ENCODE peak calls at places on chromosomes 5 and 9, in five cellular contexts. T is H9, M is AG04450, S is GM12865, I is Calu3. C is an unnamed sample.

GRCh38 chr9:95197692-95198271 is 119.7 kb downstream of the FANCC start:
- DNase-seq in T (no peak), M (no peak), S (no peak), I (no peak), C (no peak)

GRCh38 chr5:5374034-5374715 is 48.3 kb upstream of the ICE1 start:
- DNase-seq in T (no peak), M (no peak), S (no peak), I (no peak), C (no peak)

GRCh38 chr9:98369066-98369425 is 113.6 kb upstream of the TBC1D2 start:
- DNase-seq in T (no peak), M (no peak), S (no peak), I (no peak), C (no peak)

GRCh38 chr9:12604154-12604825 is 88.9 kb upstream of the TYRP1 start:
- DNase-seq in T (no peak), M (no peak), S (no peak), I (peak), C (no peak)

GRCh38 chr5:50325237-50325832 is 115.8 kb downstream of the EMB start:
- DNase-seq in T (no peak), M (no peak), S (peak), I (peak), C (peak)

GRCh38 chr5:43616535-43616934 is 13.6 kb downstream of the NNT start:
- DNase-seq in T (no peak), M (no peak), S (no peak), I (no peak), C (no peak)

GRCh38 chr5:156094001-156094400 is 233.0 kb upstream of the SGCD start:
- DNase-seq in T (peak), M (no peak), S (no peak), I (no peak), C (no peak)

GRCh38 chr5:43006411-43007202 is 33.5 kb downstream of the ANXA2R start:
- DNase-seq in T (no peak), M (no peak), S (no peak), I (no peak), C (no peak)

GRCh38 chr9:37300620-37301368 is 121.7 kb upstream of the GRHPR start:
- DNase-seq in T (no peak), M (no peak), S (peak), I (no peak), C (no peak)

GRCh38 chr9:134391319-134392231 is 65.3 kb downstream of the RXRA start:
- DNase-seq in T (no peak), M (no peak), S (peak), I (no peak), C (peak)

GRCh38 chr9:134494905-134495304 is 146.7 kb upstream of the COL5A1 start:
- DNase-seq in T (no peak), M (no peak), S (no peak), I (no peak), C (no peak)

GRCh38 chr5:169576181-169576598 is 7.4 kb upstream of the SPDL1 start:
- DNase-seq in T (no peak), M (peak), S (no peak), I (no peak), C (no peak)

GRCh38 chr5:16664368-16664767 is 47.6 kb upstream of the RETREG1 start:
- DNase-seq in T (no peak), M (no peak), S (no peak), I (no peak), C (no peak)

GRCh38 chr9:94443039-94443722 is 111.7 kb upstream of the PCAT7 start:
- DNase-seq in T (no peak), M (no peak), S (no peak), I (no peak), C (no peak)

GRCh38 chr5:143476601-143477211 is 73.2 kb upstream of the NR3C1 start:
- DNase-seq in T (no peak), M (no peak), S (no peak), I (no peak), C (no peak)

GRCh38 chr9:107809859-107810492 is 320.4 kb upstream of the KLF4 start:
- DNase-seq in T (no peak), M (no peak), S (no peak), I (peak), C (no peak)

GRCh38 chr5:113227798-113228197 is 207.0 kb downstream of the TSSK1B start:
- DNase-seq in T (no peak), M (no peak), S (no peak), I (no peak), C (no peak)

GRCh38 chr5:101212942-101213514 is 309.9 kb upstream of the ST8SIA4 start:
- DNase-seq in T (peak), M (no peak), S (no peak), I (no peak), C (no peak)

GRCh38 chr5:11504083-11504785 is 400.0 kb downstream of the CTNND2 start:
- DNase-seq in T (no peak), M (no peak), S (no peak), I (no peak), C (no peak)

GRCh38 chr5:154205441-154206117 is 15.0 kb downstream of the GALNT10 start:
- DNase-seq in T (no peak), M (no peak), S (no peak), I (no peak), C (no peak)

GRCh38 chr9:100690438-100690837 is 112.6 kb downstream of the CAVIN4 start:
- DNase-seq in T (no peak), M (no peak), S (peak), I (no peak), C (no peak)

GRCh38 chr9:114732842-114733241 is 50.9 kb upstream of the TEX48 start:
- DNase-seq in T (no peak), M (no peak), S (no peak), I (no peak), C (no peak)

GRCh38 chr5:109885205-109885604 is 195.5 kb downstream of the MAN2A1 start:
- DNase-seq in T (no peak), M (no peak), S (no peak), I (no peak), C (no peak)

GRCh38 chr9:38285236-38285635 is 107.3 kb upstream of the ALDH1B1 start:
- DNase-seq in T (no peak), M (no peak), S (no peak), I (no peak), C (no peak)

GRCh38 chr9:78601957-78602565 is 305.1 kb downstream of the PSAT1 start:
- DNase-seq in T (no peak), M (no peak), S (peak), I (peak), C (peak)

DNA sequence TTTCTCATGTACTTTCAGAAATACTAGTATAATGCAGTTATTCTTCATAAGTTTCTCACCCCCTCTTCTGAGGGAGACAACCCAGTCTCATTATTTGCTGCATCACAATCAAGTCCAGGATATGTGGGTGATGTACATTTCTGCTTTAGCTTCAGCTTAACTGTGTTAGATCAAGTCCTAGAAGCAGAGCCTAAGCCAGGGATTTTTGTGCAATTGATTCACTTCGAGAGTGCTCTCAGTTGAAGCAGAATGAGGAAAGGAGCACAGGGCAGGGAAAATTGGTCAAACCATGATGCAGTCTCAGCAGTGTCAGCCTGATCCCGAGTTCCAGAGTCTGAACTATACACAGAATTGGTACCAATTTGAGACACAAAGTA is 15.1 kb downstream of the HNRNPK start:
- DNase-seq in T (no peak), M (no peak), S (peak), I (no peak), C (no peak)
- TF ChIP-seq CTCF in T (no peak), M (no peak), S (no peak), I (no peak), C (no peak)

GRCh38 chr5:54066433-54066832 is 243.9 kb downstream of the ARL15 start:
- DNase-seq in T (no peak), M (no peak), S (no peak), I (no peak), C (no peak)
- TF ChIP-seq CTCF in T (peak), M (no peak), S (no peak), I (no peak), C (no peak)

DNA sequence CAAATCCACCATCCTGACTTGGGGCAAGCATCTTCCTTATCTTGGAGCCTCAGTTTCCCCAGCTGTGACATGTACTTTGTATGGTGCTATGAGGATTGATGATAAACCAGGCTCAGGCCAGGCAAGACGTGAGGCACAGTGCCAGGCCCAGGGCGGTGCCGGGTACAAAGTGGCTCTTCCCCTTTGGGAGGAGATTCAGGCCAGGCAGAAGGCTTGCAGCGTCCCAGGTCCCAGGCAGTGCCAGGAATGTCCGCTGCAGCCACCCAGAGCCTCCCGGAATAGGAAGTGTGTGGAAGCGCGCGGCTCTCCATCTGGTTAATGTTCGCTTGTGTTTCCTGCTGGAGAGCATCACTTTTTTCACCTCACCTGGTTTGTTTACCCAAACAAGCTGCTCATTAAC is 12.6 kb upstream of the DENND1A start:
- DNase-seq in T (no peak), M (no peak), S (no peak), I (no peak), C (no peak)
- TF ChIP-seq CTCF in T (no peak), M (no peak), S (no peak), I (no peak), C (no peak)

DNA sequence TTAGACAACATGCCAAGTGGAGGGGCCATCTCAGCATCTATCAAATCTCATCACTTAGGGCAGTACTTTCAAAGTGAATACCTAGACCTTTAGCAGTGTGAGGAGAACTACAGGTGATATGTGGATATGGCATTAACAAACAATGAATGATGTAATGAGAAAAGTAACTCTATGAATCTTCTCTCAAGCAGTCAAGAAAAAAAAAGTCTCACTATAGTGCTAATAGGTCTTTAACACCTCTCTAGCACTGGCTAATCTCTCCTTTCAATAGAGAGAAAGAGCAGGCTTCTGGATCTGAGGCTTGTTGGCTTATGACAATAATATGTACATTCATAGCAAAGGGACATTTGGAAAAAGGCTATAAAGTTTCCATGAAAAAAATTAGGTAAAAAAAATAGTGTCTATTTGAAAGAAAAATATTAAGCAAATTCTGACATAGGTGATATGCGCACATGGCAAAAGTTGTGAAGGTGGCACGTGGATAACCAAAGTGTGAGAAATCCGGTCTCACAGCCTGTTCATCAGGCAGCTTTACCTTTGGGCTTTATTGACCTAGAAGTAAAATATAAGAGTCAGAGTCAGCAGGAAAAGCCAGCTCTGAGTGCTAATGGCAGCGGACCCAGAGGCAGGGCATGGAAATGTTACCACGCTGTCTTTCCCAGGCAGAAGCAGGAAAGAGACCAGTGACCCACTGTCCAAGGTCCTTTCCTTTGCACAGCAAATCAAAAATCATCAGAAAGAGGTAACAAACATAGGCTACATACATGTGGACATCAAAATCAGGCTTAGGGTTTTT is 203.4 kb downstream of the EFNA5 start:
- DNase-seq in T (no peak), M (no peak), S (no peak), I (no peak), C (no peak)
- TF ChIP-seq CTCF in T (no peak), M (no peak), S (no peak), I (no peak), C (no peak)

GRCh38 chr9:127918201-127919107 is 1.6 kb upstream of the ST6GALNAC4 start:
- DNase-seq in T (peak), M (no peak), S (peak), I (no peak), C (no peak)
- TF ChIP-seq CTCF in T (peak), M (no peak), S (peak), I (no peak), C (peak)

GRCh38 chr9:32526042-32526706 is at the start of gene RIGI:
- DNase-seq in T (peak), M (peak), S (peak), I (peak), C (peak)
- TF ChIP-seq CTCF in T (peak), M (peak), S (peak), I (peak), C (no peak)

DNA sequence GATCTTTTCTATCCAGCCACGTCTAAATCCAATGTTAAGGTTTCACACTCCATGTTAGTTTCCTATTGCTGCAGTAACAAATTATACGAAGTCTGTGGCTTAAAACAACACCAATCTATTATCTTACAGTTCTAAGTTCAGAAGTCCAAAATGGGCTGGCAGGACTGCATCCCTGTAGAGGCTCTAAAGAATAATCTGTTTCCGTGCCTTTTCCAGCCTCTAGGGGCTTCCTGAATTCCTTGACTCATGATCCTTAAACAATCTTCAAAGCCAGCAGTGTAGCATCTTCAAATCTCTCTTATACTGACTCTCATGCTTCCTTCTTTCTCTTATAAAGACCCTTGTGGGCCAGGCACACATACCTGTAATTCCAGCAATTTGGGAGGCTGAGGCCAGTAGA is 6.8 kb downstream of the PLGRKT start:
- DNase-seq in T (no peak), M (no peak), S (no peak), I (no peak), C (no peak)
- TF ChIP-seq CTCF in T (peak), M (peak), S (no peak), I (no peak), C (no peak)

GRCh38 chr5:53113947-53114346 is 4.4 kb upstream of the MOCS2 start:
- DNase-seq in T (peak), M (no peak), S (no peak), I (no peak), C (no peak)

GRCh38 chr5:53112909-53113308 is 3.4 kb upstream of the MOCS2 start:
- DNase-seq in T (no peak), M (no peak), S (no peak), I (no peak), C (no peak)

GRCh38 chr5:53116597-53116996 is 7.0 kb upstream of the MOCS2 start:
- DNase-seq in T (no peak), M (no peak), S (no peak), I (no peak), C (no peak)

GRCh38 chr5:53111139-53111538 is 1.6 kb upstream of the MOCS2 start:
- DNase-seq in T (no peak), M (no peak), S (no peak), I (no peak), C (no peak)

GRCh38 chr5:53114988-53115387 is 5.4 kb upstream of the MOCS2 start:
- DNase-seq in T (no peak), M (no peak), S (no peak), I (no peak), C (no peak)
- TF ChIP-seq CTCF in T (peak), M (peak), S (no peak), I (no peak), C (no peak)

GRCh38 chr5:2780421-2781171 is 29.1 kb upstream of the IRX2 start:
- DNase-seq in T (peak), M (no peak), S (no peak), I (no peak), C (no peak)
- TF ChIP-seq CTCF in T (no peak), M (no peak), S (no peak), I (no peak), C (no peak)

DNA sequence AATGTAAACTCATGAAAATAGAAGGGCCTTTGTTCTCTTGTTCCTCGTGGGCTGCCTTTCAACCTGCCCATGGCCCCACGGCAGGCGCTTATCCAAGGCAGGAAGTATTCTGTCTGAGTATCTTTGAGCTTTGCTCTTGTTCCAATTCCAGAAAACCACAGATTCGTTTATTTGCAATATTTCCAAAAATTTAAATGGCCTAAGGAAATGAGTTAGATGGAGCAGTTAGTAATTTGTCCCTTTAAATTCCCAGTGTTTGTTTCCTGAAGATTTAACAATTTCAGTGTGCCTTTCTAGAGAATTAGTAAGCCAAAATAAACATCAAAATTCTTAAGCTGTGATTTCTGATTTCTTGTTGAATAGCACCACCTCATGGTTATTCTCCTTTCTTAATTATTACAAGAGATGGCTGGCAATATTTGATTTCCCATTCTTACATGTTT is 299.4 kb upstream of the RASA1 start:
- DNase-seq in T (no peak), M (peak), S (no peak), I (peak), C (peak)
- TF ChIP-seq CTCF in T (peak), M (peak), S (peak), I (no peak), C (no peak)

C was measured in GM20000.